ENCODE peak calls at places on chromosomes 3 and 15, in five cellular contexts. C is CD8-positive, alpha-beta memory T cell; S is C1 segment of cervical spinal cord; E is CD8-positive, alpha-beta T cell; Y is endodermal cell. T is an unnamed sample.

GRCh38 chr3:131881777-131882176 is 153.0 kb downstream of the CPNE4 start:
- DNase-seq in C (no peak), S (no peak), E (no peak), Y (no peak), T (no peak)

GRCh38 chr3:14124223-14124614 is 451 bp downstream of the CHCHD4 start:
- DNase-seq in C (no peak), S (peak), E (no peak), Y (peak), T (peak)

GRCh38 chr3:15050405-15051092 is 14.6 kb downstream of the MRPS25 start:
- DNase-seq in C (no peak), S (no peak), E (no peak), Y (no peak), T (no peak)

GRCh38 chr3:129616713-129617112 is 10.2 kb upstream of the PLXND1 start:
- DNase-seq in C (no peak), S (no peak), E (no peak), Y (no peak), T (no peak)

GRCh38 chr3:89173546-89173945 is 66.1 kb downstream of the EPHA3 start:
- DNase-seq in C (no peak), S (no peak), E (no peak), Y (no peak), T (no peak)

GRCh38 chr15:28023933-28024888 is 74.9 kb downstream of the OCA2 start:
- DNase-seq in C (no peak), S (no peak), E (no peak), Y (no peak), T (no peak)

GRCh38 chr15:37880009-37880834 is 54.2 kb upstream of the TMCO5A start:
- DNase-seq in C (no peak), S (no peak), E (no peak), Y (peak), T (peak)

GRCh38 chr15:25504307-25504706 is 65.5 kb upstream of the UBE3A start:
- DNase-seq in C (no peak), S (no peak), E (no peak), Y (peak), T (peak)

GRCh38 chr15:77650285-77650684 is 17.6 kb upstream of the LINGO1 start:
- DNase-seq in C (no peak), S (no peak), E (no peak), Y (peak), T (no peak)

GRCh38 chr3:117193390-117193789 is 483.8 kb downstream of the TUSC7 start:
- DNase-seq in C (no peak), S (no peak), E (no peak), Y (no peak), T (no peak)

GRCh38 chr3:147574622-147575021 is 165.5 kb downstream of the ZIC1 start:
- DNase-seq in C (no peak), S (no peak), E (no peak), Y (no peak), T (peak)

GRCh38 chr3:170553788-170554620 is 31.9 kb downstream of the SLC7A14 start:
- DNase-seq in C (no peak), S (no peak), E (no peak), Y (no peak), T (peak)

GRCh38 chr3:127786358-127787070 is 35.8 kb downstream of the MGLL start:
- DNase-seq in C (no peak), S (peak), E (no peak), Y (no peak), T (no peak)

GRCh38 chr3:82163907-82164520 is 402.6 kb upstream of the GBE1 start:
- DNase-seq in C (no peak), S (no peak), E (no peak), Y (no peak), T (peak)

GRCh38 chr3:61808526-61808925 is 247.2 kb downstream of the PTPRG start:
- DNase-seq in C (no peak), S (no peak), E (no peak), Y (no peak), T (no peak)

GRCh38 chr15:60004019-60004845 is at the start of gene FOXB1:
- DNase-seq in C (no peak), S (no peak), E (peak), Y (peak), T (no peak)